ENCODE peak calls at places on chromosomes 2 and 18, in nine cellular contexts. H is SJSA1; A is HL-60; G is A549; J is CD8-positive, alpha-beta T cell; L is caudate nucleus; U is Peyer's patch; T is GM23248; M is neuronal stem cell. P is an unnamed sample.

GRCh38 chr2:1670636-1671035 is 73.7 kb downstream of the PXDN start:
- DNase-seq in G (no peak), A (no peak), L (no peak), J (no peak), U (no peak), M (no peak), T (no peak), H (no peak), P (no peak)

GRCh38 chr2:51706220-51706619 is 674.3 kb upstream of the NRXN1 start:
- DNase-seq in T (no peak), M (no peak), L (no peak), J (no peak), U (no peak), G (no peak), H (no peak), A (no peak), P (no peak)

GRCh38 chr2:78201064-78201575 is 678.9 kb upstream of the LRRTM4 start:
- DNase-seq in J (no peak), G (no peak), U (no peak), H (no peak), L (no peak), A (no peak), M (no peak), T (no peak), P (no peak)

GRCh38 chr2:10812362-10813084 is at the start of gene PDIA6:
- DNase-seq in T (peak; percentile 99), H (peak; percentile 94), J (peak; percentile 89), G (peak; percentile 97), A (peak; percentile 96), L (peak; percentile 95), U (peak; percentile 96), M (peak; percentile 96), P (peak; percentile 60)

GRCh38 chr2:238691596-238692491 is 156.0 kb upstream of the TWIST2 start:
- DNase-seq in U (no peak), G (no peak), M (no peak), L (no peak), J (no peak), A (no peak), T (peak; percentile 70), H (no peak), P (no peak)

GRCh38 chr2:116580209-116580608 is 1234.3 kb upstream of the DDX18 start:
- DNase-seq in T (no peak), A (no peak), J (no peak), L (peak; percentile 21), M (no peak), G (no peak), H (no peak), U (no peak), P (no peak)

GRCh38 chr2:20627712-20628380 is 23.1 kb downstream of the HS1BP3 start:
- DNase-seq in M (no peak), T (no peak), U (no peak), A (no peak), G (no peak), L (no peak), H (no peak), J (no peak), P (no peak)

GRCh38 chr2:154697422-154698237 is 865 bp upstream of the KCNJ3 start:
- DNase-seq in A (no peak), J (no peak), T (no peak), M (peak; percentile 46), H (no peak), L (no peak), U (no peak), G (no peak), P (no peak)

GRCh38 chr18:48460929-48461583 is 51.9 kb upstream of the ZBTB7C start:
- DNase-seq in H (no peak), J (no peak), M (no peak), L (no peak), G (peak; percentile 29), T (no peak), A (no peak), U (no peak), P (no peak)

GRCh38 chr2:105820691-105821090 is 76.0 kb downstream of the NCK2 start:
- DNase-seq in A (peak; percentile 45), H (no peak), M (no peak), G (no peak), L (no peak), J (no peak), T (peak; percentile 6), U (no peak), P (no peak)

GRCh38 chr18:8261651-8262091 is 347.6 kb upstream of the RAB12 start:
- DNase-seq in U (no peak), H (no peak), T (no peak), M (no peak), J (no peak), L (no peak), G (no peak), A (no peak), P (no peak)

GRCh38 chr18:79394438-79395307 is 1.1 kb upstream of the NFATC1 start:
- DNase-seq in G (peak; percentile 44), J (no peak), M (no peak), L (no peak), H (peak; percentile 71), A (no peak), T (peak; percentile 85), U (peak; percentile 51), P (no peak)

GRCh38 chr2:10326707-10327594 is 24.2 kb downstream of the HPCAL1 start:
- DNase-seq in L (no peak), J (no peak), T (no peak), U (no peak), H (no peak), G (no peak), M (no peak), A (no peak), P (no peak)

GRCh38 chr2:70111752-70112591 is 24.7 kb downstream of the PCBP1 start:
- DNase-seq in T (peak; percentile 74), A (no peak), L (no peak), H (peak; percentile 65), U (no peak), M (no peak), G (no peak), J (no peak), P (no peak)

GRCh38 chr2:162111958-162112850 is 38.2 kb upstream of the DPP4 start:
- DNase-seq in J (no peak), G (no peak), M (no peak), H (no peak), L (no peak), A (no peak), T (no peak), U (no peak), P (no peak)

GRCh38 chr2:222538535-222538934 is 114.2 kb downstream of the SGPP2 start:
- DNase-seq in M (no peak), G (no peak), T (no peak), J (no peak), A (no peak), U (no peak), L (no peak), H (no peak), P (no peak)

GRCh38 chr2:73203055-73203681 is 794 bp downstream of the NOTO start:
- DNase-seq in T (no peak), U (no peak), G (peak; percentile 33), M (no peak), H (no peak), A (peak; percentile 4), J (no peak), L (no peak), P (no peak)

GRCh38 chr2:34570266-34570872 is 971.3 kb upstream of the FAM98A start:
- DNase-seq in M (peak; percentile 2), J (no peak), G (peak; percentile 47), A (peak; percentile 7), T (peak; percentile 3), H (no peak), U (no peak), L (no peak), P (no peak)

GRCh38 chr2:183838295-183838694 is 714.1 kb downstream of the NUP35 start:
- DNase-seq in G (no peak), A (no peak), T (no peak), M (no peak), H (no peak), J (no peak), U (no peak), L (no peak), P (no peak)

GRCh38 chr2:120847700-120848321 is 112.1 kb downstream of the GLI2 start:
- DNase-seq in L (no peak), T (no peak), H (peak; percentile 10), A (no peak), G (no peak), J (no peak), M (no peak), U (no peak), P (peak; percentile 38)
- H3K27ac ChIP-seq in L (no peak overlapping the region), T (no peak overlapping the region), H (no peak overlapping the region), A (no peak overlapping the region), G (no peak overlapping the region), J (no peak overlapping the region), M (no peak overlapping the region), U (no peak overlapping the region), P (no peak overlapping the region)

GRCh38 chr2:39506215-39506614 is 69.1 kb upstream of the MAP4K3 start:
- DNase-seq in M (no peak), T (peak; percentile 35), G (no peak), A (no peak), J (no peak), U (no peak), H (no peak), L (no peak), P (no peak)
- H3K27ac ChIP-seq in M (no peak overlapping the region), T (peak overlapping the region; percentile 0), G (peak overlapping the region; percentile 87), A (no peak overlapping the region), J (no peak overlapping the region), U (no peak overlapping the region), H (peak overlapping the region; percentile 81), L (no peak overlapping the region), P (no peak overlapping the region)

DNA sequence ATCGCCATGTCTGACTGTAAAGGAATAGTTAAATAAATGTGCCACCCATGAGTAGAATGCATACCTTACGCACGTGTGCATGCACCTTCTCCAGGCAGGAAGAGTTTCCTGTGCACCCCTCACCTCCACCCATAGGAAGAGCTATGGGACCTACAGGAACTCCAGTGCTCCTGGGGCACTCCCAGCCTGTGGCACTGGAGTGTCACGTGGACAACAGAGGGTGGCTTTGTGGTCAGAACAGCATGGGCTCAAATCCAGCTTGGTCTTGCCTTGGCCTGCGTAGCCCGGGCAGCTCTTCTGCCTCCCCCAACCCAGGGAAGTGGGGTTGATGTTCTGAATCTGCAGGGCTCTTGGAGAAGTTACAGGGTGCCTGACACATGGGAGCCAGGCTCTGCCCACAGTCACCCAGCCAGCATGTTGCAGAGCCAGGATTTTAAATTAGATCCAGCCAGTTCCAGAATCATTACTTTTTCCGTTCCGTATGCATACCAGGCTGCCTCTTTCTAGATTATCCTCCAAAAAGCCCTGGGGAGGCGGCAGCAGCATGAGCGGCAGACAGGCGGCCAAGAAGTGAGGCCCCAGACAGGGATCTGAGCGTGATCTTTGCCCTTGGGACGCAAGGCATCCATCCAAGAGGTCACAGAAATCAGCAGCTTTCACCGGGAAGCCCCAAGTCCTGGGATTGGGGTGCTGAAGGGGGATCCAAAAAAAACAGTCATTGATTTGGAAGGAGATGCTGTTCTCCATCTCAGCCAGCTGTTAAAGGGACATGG is 266.0 kb downstream of the ANAPC1 start:
- DNase-seq in U (no peak), T (peak; percentile 73), J (no peak), H (no peak), M (no peak), A (peak; percentile 67), G (no peak), L (no peak), P (peak; percentile 15)
- H3K27ac ChIP-seq in U (no peak overlapping the region), T (peak overlapping the region; percentile 78), J (no peak overlapping the region), H (no peak overlapping the region), M (no peak overlapping the region), A (peak overlapping the region; percentile 73), G (peak overlapping the region; percentile 71), L (peak overlapping the region; percentile 26), P (no peak overlapping the region)

DNA sequence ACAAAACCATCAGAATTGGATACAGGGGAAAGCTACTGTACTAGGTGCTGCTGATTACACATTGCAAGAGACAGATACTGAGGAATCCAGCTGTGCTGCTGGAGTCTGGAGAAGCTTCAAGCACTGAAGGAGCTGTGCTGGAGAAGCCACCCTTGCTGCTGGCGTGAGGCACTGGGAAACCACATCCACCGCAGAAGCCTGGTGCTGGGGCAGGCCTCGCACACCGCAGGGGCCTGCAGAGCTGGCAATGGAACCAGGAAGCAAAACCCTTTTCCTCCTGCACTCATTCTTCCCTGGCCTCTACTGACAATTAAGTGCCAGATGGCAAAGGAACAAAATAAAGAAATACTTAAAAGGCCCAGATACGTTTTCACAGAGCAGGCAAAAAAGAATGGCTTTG is 94.4 kb upstream of the MSH6 start:
- DNase-seq in H (no peak), U (no peak), L (no peak), T (peak; percentile 2), J (no peak), G (no peak), M (no peak), A (peak; percentile 93), P (no peak)
- H3K27ac ChIP-seq in H (no peak overlapping the region), U (no peak overlapping the region), L (no peak overlapping the region), T (no peak overlapping the region), J (no peak overlapping the region), G (no peak overlapping the region), M (no peak overlapping the region), A (peak overlapping the region; percentile 66), P (no peak overlapping the region)

P was measured in keratinocyte.